ENCODE peak calls at places on chromosomes 11 and 22, in four cellular contexts. P, D, C and M are unnamed samples.

GRCh38 chr11:19676508-19677379 is 35.9 kb upstream of the NAV2 start:
- DNase-seq in P (no peak), D (peak; percentile 61), C (no peak), M (no peak)

GRCh38 chr11:57231539-57232253 is 5.4 kb downstream of the APLNR start:
- DNase-seq in P (no peak), D (no peak), C (no peak), M (no peak)

GRCh38 chr11:116231540-116231939 is 541.2 kb downstream of the BUD13 start:
- DNase-seq in P (no peak), D (no peak), C (no peak), M (no peak)

GRCh38 chr11:26621147-26621546 is 49.1 kb upstream of the MUC15 start:
- DNase-seq in P (no peak), D (no peak), C (peak; percentile 88), M (no peak)

GRCh38 chr22:27110985-27111451 is 453.6 kb downstream of the MIAT start:
- DNase-seq in P (no peak), D (peak; percentile 51), C (peak; percentile 96), M (no peak)

GRCh38 chr11:104094576-104094975 is 58.1 kb downstream of the DDI1 start:
- DNase-seq in P (no peak), D (no peak), C (peak; percentile 67), M (no peak)

GRCh38 chr22:17954860-17955587 is 69.3 kb downstream of the MICAL3 start:
- DNase-seq in P (no peak), D (peak; percentile 37), C (no peak), M (no peak)

GRCh38 chr11:353315-353857 is 15.9 kb upstream of the B4GALNT4 start:
- DNase-seq in P (peak; percentile 82), D (peak; percentile 96), C (peak; percentile 70), M (peak; percentile 88)

GRCh38 chr11:45684440-45684839 is 19.0 kb upstream of the CHST1 start:
- DNase-seq in P (no peak), D (peak; percentile 11), C (no peak), M (no peak)

GRCh38 chr11:45751430-45751829 is 53.5 kb upstream of the SLC35C1 start:
- DNase-seq in P (no peak), D (no peak), C (no peak), M (no peak)

GRCh38 chr11:110526323-110526722 is 96.6 kb downstream of the FDX1 start:
- DNase-seq in P (no peak), D (no peak), C (no peak), M (no peak)

GRCh38 chr11:62708423-62709261 is 1.2 kb downstream of the GNG3 start:
- DNase-seq in P (peak; percentile 50), D (peak; percentile 72), C (no peak), M (no peak)

GRCh38 chr11:65780770-65781151 is at the start of gene AP5B1:
- DNase-seq in P (peak; percentile 77), D (peak; percentile 81), C (peak; percentile 47), M (peak; percentile 68)

GRCh38 chr22:17866127-17866526 is 91.9 kb upstream of the BID start:
- DNase-seq in P (no peak), D (no peak), C (no peak), M (no peak)

GRCh38 chr11:109728056-109728455 is 306.1 kb downstream of the C11orf87 start:
- DNase-seq in P (no peak), D (no peak), C (peak; percentile 13), M (no peak)

GRCh38 chr11:45982656-45983470 is 60.4 kb downstream of the LARGE2 start:
- DNase-seq in P (no peak), D (no peak), C (peak; percentile 93), M (peak; percentile 18)

GRCh38 chr11:27183672-27184457 is 143.2 kb downstream of the BBOX1 start:
- DNase-seq in P (peak; percentile 65), D (no peak), C (peak; percentile 77), M (no peak)

GRCh38 chr11:61473370-61474025 is 35.1 kb upstream of the LRRC10B start:
- DNase-seq in P (no peak), D (no peak), C (peak; percentile 64), M (no peak)

GRCh38 chr11:64810891-64811272 is 531 bp upstream of the MEN1 start:
- DNase-seq in P (no peak), D (no peak), C (no peak), M (no peak)

GRCh38 chr22:44402196-44403111 is 89.7 kb upstream of the SHISAL1 start:
- DNase-seq in P (no peak), D (peak; percentile 38), C (no peak), M (peak; percentile 4)

GRCh38 chr11:122180435-122180834 is 64.4 kb upstream of the BLID start:
- DNase-seq in P (no peak), D (peak; percentile 89), C (peak; percentile 98), M (no peak)

GRCh38 chr11:95092549-95093324 is 3.1 kb downstream of the ENDOD1 start:
- DNase-seq in P (no peak), D (no peak), C (peak; percentile 77), M (no peak)

GRCh38 chr22:45470871-45471270 is 31.8 kb upstream of the FBLN1 start:
- DNase-seq in P (no peak), D (peak; percentile 62), C (no peak), M (no peak)

GRCh38 chr22:25368271-25368670 is 148.8 kb downstream of the CRYBB2 start:
- DNase-seq in P (no peak), D (no peak), C (peak; percentile 75), M (no peak)

GRCh38 chr11:46718155-46719019 is 626 bp upstream of the F2 start:
- DNase-seq in P (no peak), D (no peak), C (no peak), M (no peak)

GRCh38 chr22:34105461-34106062 is 185.3 kb upstream of the LARGE1 start:
- DNase-seq in P (peak; percentile 68), D (peak; percentile 67), C (no peak), M (peak; percentile 53)

GRCh38 chr11:66956689-66957290 is 1.4 kb downstream of the PC start:
- DNase-seq in P (no peak), D (no peak), C (peak; percentile 92), M (no peak)

GRCh38 chr11:69630009-69630870 is 10.7 kb upstream of the CCND1 start:
- DNase-seq in P (no peak), D (no peak), C (no peak), M (no peak)

GRCh38 chr22:39233736-39234120 is 11.1 kb downstream of the PDGFB start:
- DNase-seq in P (no peak), D (no peak), C (no peak), M (peak; percentile 72)

GRCh38 chr22:46425011-46425410 is 89.5 kb downstream of the TRMU start:
- DNase-seq in P (no peak), D (no peak), C (peak; percentile 99), M (no peak)

GRCh38 chr11:488992-489391 is 18.1 kb downstream of the RNH1 start:
- DNase-seq in P (no peak), D (no peak), C (no peak), M (no peak)

DNA sequence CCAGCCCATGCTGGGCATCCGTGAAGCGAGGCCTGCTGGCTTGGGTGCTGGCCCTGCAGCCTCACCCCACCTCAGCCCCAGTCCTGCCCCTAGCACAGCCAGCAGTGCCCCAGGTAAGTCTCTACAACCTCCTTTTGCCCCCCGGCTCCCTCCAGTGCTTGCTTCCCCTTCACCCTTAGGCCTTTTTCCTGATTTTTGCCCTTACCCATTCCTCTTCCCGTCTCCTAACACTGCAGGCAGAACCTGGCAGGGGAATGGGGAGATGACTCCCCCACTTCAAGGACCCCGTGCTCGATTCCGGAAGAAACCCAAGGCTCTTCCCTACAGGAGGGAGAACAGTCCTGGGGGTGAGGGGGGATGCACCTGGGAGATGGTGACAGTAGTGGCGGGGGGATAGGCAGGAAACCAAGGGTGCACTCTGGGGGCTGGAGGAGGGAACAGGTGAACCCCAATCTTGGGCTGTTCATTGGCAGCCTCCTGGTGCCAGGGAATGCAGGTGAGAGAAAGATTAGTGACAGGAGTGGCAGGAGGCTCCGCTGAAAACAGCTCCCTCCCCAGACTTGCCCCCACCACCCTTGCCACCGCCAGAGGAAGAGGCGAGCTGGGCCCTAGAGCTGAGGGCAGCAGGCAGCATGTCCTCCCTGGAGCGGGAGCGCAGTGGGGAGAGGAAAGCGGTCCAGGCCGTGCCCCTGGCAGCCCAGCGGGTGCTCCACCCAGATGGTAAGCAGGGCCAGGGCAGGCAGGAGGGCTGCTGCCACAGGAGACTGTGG is 14.2 kb downstream of the ROBO3 start:
- DNase-seq in P (no peak), D (peak; percentile 61), C (no peak), M (no peak)
- H3K4me1 ChIP-seq in P (no peaks in the 10 kb centered on the region), D (peaks cover 6% of the 10 kb centered on the region), C (peaks cover 6% of the 10 kb centered on the region), M (peaks cover 68% of the 10 kb centered on the region)

GRCh38 chr11:120255519-120255866 is 15.6 kb downstream of the POU2F3 start:
- DNase-seq in P (no peak), D (no peak), C (no peak), M (no peak)
- H3K4me3 ChIP-seq in P (no peak overlapping the region), D (no peak overlapping the region), C (no peak overlapping the region), M (no peak overlapping the region)

DNA sequence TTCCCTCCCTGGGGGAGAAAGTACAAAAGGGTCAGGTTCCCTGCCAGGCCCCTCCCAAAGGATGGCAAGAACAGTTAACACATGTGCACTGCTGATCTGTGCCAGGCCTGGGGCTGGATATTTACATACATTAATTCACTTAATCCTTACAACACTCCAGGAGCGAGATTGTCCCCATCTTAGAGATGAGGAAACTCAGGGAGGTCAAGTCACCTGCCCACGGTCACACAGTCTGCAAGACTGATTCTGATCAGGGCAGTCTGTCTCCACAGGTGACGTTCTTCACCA is 36.5 kb downstream of the NECTIN1 start:
- DNase-seq in P (no peak), D (no peak), C (no peak), M (no peak)
- H3K4me1 ChIP-seq in P (peaks cover 4% of the 10 kb centered on the region), D (no peaks in the 10 kb centered on the region), C (no peaks in the 10 kb centered on the region), M (peaks cover 18% of the 10 kb centered on the region)

GRCh38 chr11:86511086-86511551 is 136.4 kb downstream of the CCDC81 start:
- DNase-seq in P (no peak), D (no peak), C (peak; percentile 79), M (no peak)

GRCh38 chr11:86509579-86509978 is 134.9 kb downstream of the CCDC81 start:
- DNase-seq in P (no peak), D (no peak), C (peak; percentile 41), M (no peak)

GRCh38 chr11:86510674-86511073 is 136.0 kb downstream of the CCDC81 start:
- DNase-seq in P (no peak), D (no peak), C (no peak), M (no peak)

GRCh38 chr11:86510097-86510496 is 135.4 kb downstream of the CCDC81 start:
- DNase-seq in P (no peak), D (no peak), C (no peak), M (no peak)

GRCh38 chr11:86508604-86509471 is 134.2 kb downstream of the CCDC81 start:
- DNase-seq in P (no peak), D (no peak), C (peak; percentile 50), M (no peak)
- H3K4me3 ChIP-seq in P (no peak overlapping the region), D (no peak overlapping the region), C (no peak overlapping the region), M (no peak overlapping the region)